ENCODE peak calls at places on chromosomes 7 and 10, in seven cellular contexts. One of them, this sample, is unnamed. For H3K4me1, the result is how much of the 10 kb centered on the place peaks cover.

GRCh38 chr10:70693619-70694286 is 21.4 kb downstream of the ADAMTS14 start:
- DNase-seq in GM23338: no peak
- DNase-seq in upper lobe of right lung: no peak
- DNase-seq in lower lobe of right lung: no peak
- DNase-seq in K562: peak
- DNase-seq in Peyer's patch: no peak
- DNase-seq in A549: no peak
- DNase-seq in this sample: no peak

GRCh38 chr7:92244803-92245486 is 769 bp downstream of the KRIT1 start:
- DNase-seq in GM23338: no peak
- DNase-seq in upper lobe of right lung: no peak
- DNase-seq in lower lobe of right lung: no peak
- DNase-seq in K562: no peak
- DNase-seq in Peyer's patch: no peak
- DNase-seq in A549: no peak
- DNase-seq in this sample: no peak

GRCh38 chr7:148058092-148058491 is 532.5 kb upstream of the C7orf33 start:
- DNase-seq in GM23338: no peak
- DNase-seq in upper lobe of right lung: no peak
- DNase-seq in lower lobe of right lung: no peak
- DNase-seq in K562: no peak
- DNase-seq in Peyer's patch: no peak
- DNase-seq in A549: no peak
- DNase-seq in this sample: no peak

GRCh38 chr10:68231106-68231901 is 609 bp downstream of the ATOH7 start:
- DNase-seq in GM23338: peak
- DNase-seq in upper lobe of right lung: peak
- DNase-seq in lower lobe of right lung: peak
- DNase-seq in K562: peak
- DNase-seq in Peyer's patch: peak
- DNase-seq in A549: peak
- DNase-seq in this sample: peak

GRCh38 chr7:18727094-18727870 is 231.7 kb downstream of the HDAC9 start:
- DNase-seq in GM23338: no peak
- DNase-seq in upper lobe of right lung: no peak
- DNase-seq in lower lobe of right lung: no peak
- DNase-seq in K562: no peak
- DNase-seq in Peyer's patch: no peak
- DNase-seq in A549: no peak
- DNase-seq in this sample: no peak

GRCh38 chr10:119478111-119479047 is 64.1 kb downstream of the RGS10 start:
- DNase-seq in GM23338: no peak
- DNase-seq in upper lobe of right lung: no peak
- DNase-seq in lower lobe of right lung: no peak
- DNase-seq in K562: no peak
- DNase-seq in Peyer's patch: no peak
- DNase-seq in A549: no peak
- DNase-seq in this sample: peak

GRCh38 chr7:39507866-39508551 is 58.2 kb upstream of the YAE1 start:
- DNase-seq in GM23338: no peak
- DNase-seq in upper lobe of right lung: peak
- DNase-seq in lower lobe of right lung: peak
- DNase-seq in K562: no peak
- DNase-seq in Peyer's patch: no peak
- DNase-seq in A549: no peak
- DNase-seq in this sample: peak

GRCh38 chr10:58952747-58953466 is 223.5 kb upstream of the PHYHIPL start:
- DNase-seq in GM23338: peak
- DNase-seq in upper lobe of right lung: no peak
- DNase-seq in lower lobe of right lung: no peak
- DNase-seq in K562: peak
- DNase-seq in Peyer's patch: no peak
- DNase-seq in A549: peak
- DNase-seq in this sample: no peak

GRCh38 chr10:106467506-106467905 is 697.0 kb downstream of the SORCS1 start:
- DNase-seq in GM23338: peak
- DNase-seq in upper lobe of right lung: no peak
- DNase-seq in lower lobe of right lung: no peak
- DNase-seq in K562: no peak
- DNase-seq in Peyer's patch: no peak
- DNase-seq in A549: no peak
- DNase-seq in this sample: no peak

GRCh38 chr7:129494041-129494440 is 8.3 kb upstream of the SMKR1 start:
- DNase-seq in GM23338: no peak
- DNase-seq in upper lobe of right lung: no peak
- DNase-seq in lower lobe of right lung: no peak
- DNase-seq in K562: no peak
- DNase-seq in Peyer's patch: no peak
- DNase-seq in A549: no peak
- DNase-seq in this sample: no peak

GRCh38 chr10:74640134-74640533 is 186.3 kb upstream of the KAT6B start:
- DNase-seq in GM23338: peak
- DNase-seq in upper lobe of right lung: no peak
- DNase-seq in lower lobe of right lung: no peak
- DNase-seq in K562: no peak
- DNase-seq in Peyer's patch: no peak
- DNase-seq in A549: no peak
- DNase-seq in this sample: no peak

GRCh38 chr10:29811751-29812427 is 177.1 kb upstream of the SVIL start:
- DNase-seq in GM23338: no peak
- DNase-seq in upper lobe of right lung: no peak
- DNase-seq in lower lobe of right lung: no peak
- DNase-seq in K562: no peak
- DNase-seq in Peyer's patch: no peak
- DNase-seq in A549: peak
- DNase-seq in this sample: no peak

GRCh38 chr7:118606632-118607031 is 382.1 kb downstream of the ANKRD7 start:
- DNase-seq in GM23338: no peak
- DNase-seq in upper lobe of right lung: no peak
- DNase-seq in lower lobe of right lung: no peak
- DNase-seq in K562: no peak
- DNase-seq in Peyer's patch: no peak
- DNase-seq in A549: no peak
- DNase-seq in this sample: no peak

GRCh38 chr7:91759205-91759863 is 121.2 kb downstream of the MTERF1 start:
- DNase-seq in GM23338: peak
- DNase-seq in upper lobe of right lung: peak
- DNase-seq in lower lobe of right lung: peak
- DNase-seq in K562: no peak
- DNase-seq in Peyer's patch: peak
- DNase-seq in A549: no peak
- DNase-seq in this sample: no peak

GRCh38 chr7:17369686-17370426 is 71.4 kb downstream of the AHR start:
- DNase-seq in GM23338: peak
- DNase-seq in upper lobe of right lung: no peak
- DNase-seq in lower lobe of right lung: no peak
- DNase-seq in K562: no peak
- DNase-seq in Peyer's patch: no peak
- DNase-seq in A549: peak
- DNase-seq in this sample: no peak

GRCh38 chr7:121530251-121531174 is 134.4 kb upstream of the FAM3C start:
- DNase-seq in GM23338: no peak
- DNase-seq in upper lobe of right lung: no peak
- DNase-seq in lower lobe of right lung: no peak
- DNase-seq in K562: no peak
- DNase-seq in Peyer's patch: no peak
- DNase-seq in A549: peak
- DNase-seq in this sample: no peak

GRCh38 chr10:109924947-109925620 is 1.8 kb upstream of the XPNPEP1 start:
- DNase-seq in GM23338: peak
- DNase-seq in upper lobe of right lung: no peak
- DNase-seq in lower lobe of right lung: no peak
- DNase-seq in K562: no peak
- DNase-seq in Peyer's patch: no peak
- DNase-seq in A549: no peak
- DNase-seq in this sample: no peak

GRCh38 chr10:122373713-122374112 is 795 bp upstream of the PLEKHA1 start:
- DNase-seq in GM23338: peak
- DNase-seq in upper lobe of right lung: no peak
- DNase-seq in lower lobe of right lung: no peak
- DNase-seq in K562: no peak
- DNase-seq in Peyer's patch: no peak
- DNase-seq in A549: peak
- DNase-seq in this sample: no peak

GRCh38 chr7:2956526-2957368 is 86.9 kb downstream of the CARD11 start:
- DNase-seq in GM23338: no peak
- DNase-seq in upper lobe of right lung: peak
- DNase-seq in lower lobe of right lung: no peak
- DNase-seq in K562: peak
- DNase-seq in Peyer's patch: no peak
- DNase-seq in A549: peak
- DNase-seq in this sample: no peak

GRCh38 chr7:24381919-24382505 is 98.0 kb downstream of the NPY start:
- DNase-seq in GM23338: peak
- DNase-seq in upper lobe of right lung: no peak
- DNase-seq in lower lobe of right lung: no peak
- DNase-seq in K562: peak
- DNase-seq in Peyer's patch: no peak
- DNase-seq in A549: peak
- DNase-seq in this sample: no peak

GRCh38 chr7:3835102-3835501 is 534.0 kb downstream of the SDK1 start:
- DNase-seq in GM23338: no peak
- DNase-seq in upper lobe of right lung: no peak
- DNase-seq in lower lobe of right lung: no peak
- DNase-seq in K562: no peak
- DNase-seq in Peyer's patch: no peak
- DNase-seq in A549: no peak
- DNase-seq in this sample: no peak

GRCh38 chr10:75329190-75329745 is 72.3 kb downstream of the ZNF503 start:
- DNase-seq in GM23338: no peak
- DNase-seq in upper lobe of right lung: no peak
- DNase-seq in lower lobe of right lung: no peak
- DNase-seq in K562: no peak
- DNase-seq in Peyer's patch: no peak
- DNase-seq in A549: no peak
- DNase-seq in this sample: no peak

GRCh38 chr10:102675887-102676616 is 31.8 kb downstream of the TRIM8 start:
- DNase-seq in GM23338: no peak
- DNase-seq in upper lobe of right lung: no peak
- DNase-seq in lower lobe of right lung: no peak
- DNase-seq in K562: no peak
- DNase-seq in Peyer's patch: no peak
- DNase-seq in A549: no peak
- DNase-seq in this sample: no peak

GRCh38 chr7:108395442-108395841 is 60.8 kb downstream of the NRCAM start:
- DNase-seq in GM23338: no peak
- DNase-seq in upper lobe of right lung: no peak
- DNase-seq in lower lobe of right lung: no peak
- DNase-seq in K562: no peak
- DNase-seq in Peyer's patch: no peak
- DNase-seq in A549: no peak
- DNase-seq in this sample: no peak

GRCh38 chr10:90921906-90922305 is 1.0 kb upstream of the ANKRD1 start:
- DNase-seq in GM23338: no peak
- DNase-seq in upper lobe of right lung: no peak
- DNase-seq in lower lobe of right lung: no peak
- DNase-seq in K562: no peak
- DNase-seq in Peyer's patch: no peak
- DNase-seq in A549: no peak
- DNase-seq in this sample: no peak
- H3K27ac ChIP-seq in GM23338: no peak
- H3K27ac ChIP-seq in upper lobe of right lung: peak
- H3K27ac ChIP-seq in lower lobe of right lung: peak
- H3K27ac ChIP-seq in K562: no peak
- H3K27ac ChIP-seq in Peyer's patch: no peak
- H3K27ac ChIP-seq in A549: peak
- H3K27ac ChIP-seq in this sample: no peak

GRCh38 chr10:96290368-96291133 is 13.7 kb upstream of the DNTT start:
- DNase-seq in GM23338: no peak
- DNase-seq in upper lobe of right lung: no peak
- DNase-seq in lower lobe of right lung: no peak
- DNase-seq in K562: no peak
- DNase-seq in Peyer's patch: no peak
- DNase-seq in A549: no peak
- DNase-seq in this sample: no peak
- H3K4me1 ChIP-seq in GM23338: under half
- H3K4me1 ChIP-seq in upper lobe of right lung: under half
- H3K4me1 ChIP-seq in lower lobe of right lung: under half
- H3K4me1 ChIP-seq in K562: under half
- H3K4me1 ChIP-seq in Peyer's patch: under half
- H3K4me1 ChIP-seq in A549: under half
- H3K4me1 ChIP-seq in this sample: half or more

DNA sequence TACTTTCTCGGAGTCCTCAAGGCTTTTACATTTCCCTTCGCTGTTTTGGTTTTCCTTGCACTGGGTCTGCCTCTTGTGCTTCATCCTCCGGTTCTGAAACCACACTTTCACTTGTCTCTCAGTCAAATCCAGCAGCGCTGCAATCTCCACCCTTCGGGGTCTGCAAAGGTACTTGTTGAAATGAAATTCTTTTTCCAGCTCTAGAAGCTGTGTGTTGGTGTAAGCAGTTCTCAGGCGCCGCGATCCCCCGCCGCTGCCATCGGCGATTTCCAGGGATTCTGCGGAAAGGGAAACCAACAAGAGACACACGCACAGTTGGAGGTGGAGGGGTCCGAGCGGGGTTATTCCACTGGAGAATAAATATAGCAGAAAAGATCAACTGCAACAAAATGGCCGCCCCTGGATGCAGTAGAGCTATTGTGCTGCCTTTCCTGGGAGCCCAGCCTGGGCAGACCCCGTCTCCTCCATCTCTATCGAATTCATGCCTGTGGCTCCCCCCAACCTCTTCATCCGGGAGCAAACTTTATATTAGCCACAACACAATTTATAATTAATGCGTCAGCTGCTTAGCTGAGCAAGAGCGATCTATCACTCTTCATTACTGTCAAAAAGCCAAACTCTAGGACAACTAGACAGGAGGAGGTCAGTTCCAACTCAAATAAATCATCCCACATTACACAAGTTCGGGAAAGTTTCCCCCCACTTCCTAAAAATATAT is 1.1 kb downstream of the HOXA2 start:
- DNase-seq in GM23338: no peak
- DNase-seq in upper lobe of right lung: no peak
- DNase-seq in lower lobe of right lung: no peak
- DNase-seq in K562: no peak
- DNase-seq in Peyer's patch: peak
- DNase-seq in A549: no peak
- DNase-seq in this sample: no peak
- H3K27ac ChIP-seq in GM23338: no peak
- H3K27ac ChIP-seq in upper lobe of right lung: peak
- H3K27ac ChIP-seq in lower lobe of right lung: peak
- H3K27ac ChIP-seq in K562: no peak
- H3K27ac ChIP-seq in Peyer's patch: peak
- H3K27ac ChIP-seq in A549: no peak
- H3K27ac ChIP-seq in this sample: peak

DNA sequence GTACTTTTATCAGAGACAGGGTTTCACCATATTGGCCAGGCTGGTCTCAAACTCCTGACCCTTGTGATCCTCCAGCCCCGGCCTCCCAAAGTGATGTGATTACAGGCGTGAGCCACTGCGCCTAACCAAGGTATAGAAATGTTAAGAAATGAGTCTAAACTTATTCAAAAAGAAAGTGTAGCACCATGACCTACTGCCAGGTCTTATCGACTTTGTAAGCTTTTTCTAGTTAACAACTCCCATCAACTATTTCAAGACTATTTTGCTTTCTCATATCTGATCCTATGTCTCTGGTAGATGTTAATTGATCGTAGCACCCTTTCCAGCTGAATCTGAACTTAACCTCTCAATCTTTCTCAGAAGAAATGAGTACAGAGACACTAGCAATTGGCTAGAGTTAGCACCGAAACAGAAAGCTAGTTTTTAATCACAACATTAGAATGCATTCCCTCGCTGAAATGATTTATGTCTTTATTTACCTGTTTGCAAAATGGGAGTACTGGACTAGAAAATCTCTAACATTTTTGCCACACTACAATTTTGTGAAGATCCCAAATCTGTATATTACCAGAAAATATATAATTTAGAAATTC is 114.0 kb upstream of the HGF start:
- DNase-seq in GM23338: no peak
- DNase-seq in upper lobe of right lung: no peak
- DNase-seq in lower lobe of right lung: no peak
- DNase-seq in K562: no peak
- DNase-seq in Peyer's patch: no peak
- DNase-seq in A549: no peak
- DNase-seq in this sample: no peak
- H3K4me1 ChIP-seq in GM23338: under half
- H3K4me1 ChIP-seq in upper lobe of right lung: under half
- H3K4me1 ChIP-seq in lower lobe of right lung: under half
- H3K4me1 ChIP-seq in K562: under half
- H3K4me1 ChIP-seq in Peyer's patch: under half
- H3K4me1 ChIP-seq in A549: under half
- H3K4me1 ChIP-seq in this sample: under half

This sample was measured in spleen.